ENCODE peak calls at places on chromosome 5, in four cellular contexts. One of them, this sample, is unnamed.

GRCh38 chr5:96627792-96628191 is 34.4 kb upstream of the CAST start:
- DNase-seq in HL-60: no peak
- DNase-seq in K562: no peak
- DNase-seq in GM12878: no peak
- DNase-seq in this sample: no peak

GRCh38 chr5:122434547-122434946 is 122.5 kb downstream of the SNCAIP start:
- DNase-seq in HL-60: no peak
- DNase-seq in GM12878: no peak
- DNase-seq in K562: no peak
- DNase-seq in this sample: no peak

GRCh38 chr5:114210662-114211061 is 151.2 kb upstream of the KCNN2 start:
- DNase-seq in K562: no peak
- DNase-seq in HL-60: no peak
- DNase-seq in GM12878: no peak
- DNase-seq in this sample: no peak

GRCh38 chr5:109921735-109922395 is 232.1 kb downstream of the MAN2A1 start:
- DNase-seq in GM12878: no peak
- DNase-seq in HL-60: no peak
- DNase-seq in K562: no peak
- DNase-seq in this sample: no peak

GRCh38 chr5:151126199-151126645 is 31.4 kb downstream of the ANXA6 start:
- DNase-seq in GM12878: peak
- DNase-seq in K562: peak
- DNase-seq in HL-60: peak
- DNase-seq in this sample: peak

GRCh38 chr5:7017004-7017770 is 304.0 kb downstream of the TENT4A start:
- DNase-seq in K562: no peak
- DNase-seq in GM12878: no peak
- DNase-seq in HL-60: no peak
- DNase-seq in this sample: no peak

GRCh38 chr5:88388476-88389170 is 120.0 kb upstream of the TMEM161B start:
- DNase-seq in HL-60: no peak
- DNase-seq in GM12878: no peak
- DNase-seq in K562: no peak
- DNase-seq in this sample: no peak

GRCh38 chr5:80408976-80409926 is 1.4 kb downstream of the ZFYVE16 start:
- DNase-seq in HL-60: no peak
- DNase-seq in GM12878: no peak
- DNase-seq in K562: peak
- DNase-seq in this sample: no peak

GRCh38 chr5:173498286-173498685 is 118.2 kb downstream of the BOD1 start:
- DNase-seq in K562: no peak
- DNase-seq in GM12878: no peak
- DNase-seq in HL-60: no peak
- DNase-seq in this sample: no peak

GRCh38 chr5:159854916-159855315 is 61.4 kb upstream of the ADRA1B start:
- DNase-seq in HL-60: no peak
- DNase-seq in GM12878: no peak
- DNase-seq in K562: no peak
- DNase-seq in this sample: no peak

GRCh38 chr5:78280261-78280660 is 14.2 kb downstream of the AP3B1 start:
- DNase-seq in HL-60: no peak
- DNase-seq in GM12878: no peak
- DNase-seq in K562: no peak
- DNase-seq in this sample: no peak

GRCh38 chr5:116361171-116361967 is 213.3 kb downstream of the SEMA6A start:
- DNase-seq in HL-60: no peak
- DNase-seq in GM12878: no peak
- DNase-seq in K562: no peak
- DNase-seq in this sample: no peak

GRCh38 chr5:145919413-145919812 is 17.0 kb upstream of the SH3RF2 start:
- DNase-seq in HL-60: no peak
- DNase-seq in K562: no peak
- DNase-seq in GM12878: no peak
- DNase-seq in this sample: no peak

GRCh38 chr5:145918397-145918796 is 18.0 kb upstream of the SH3RF2 start:
- DNase-seq in GM12878: no peak
- DNase-seq in HL-60: no peak
- DNase-seq in K562: no peak
- DNase-seq in this sample: no peak

GRCh38 chr5:145920542-145921210 is 15.7 kb upstream of the SH3RF2 start:
- DNase-seq in GM12878: no peak
- DNase-seq in K562: no peak
- DNase-seq in HL-60: no peak
- DNase-seq in this sample: no peak

GRCh38 chr5:145915970-145916638 is 20.3 kb upstream of the SH3RF2 start:
- DNase-seq in GM12878: no peak
- DNase-seq in HL-60: no peak
- DNase-seq in K562: no peak
- DNase-seq in this sample: no peak

GRCh38 chr5:145917288-145917687 is 19.1 kb upstream of the SH3RF2 start:
- DNase-seq in K562: no peak
- DNase-seq in GM12878: no peak
- DNase-seq in HL-60: no peak
- DNase-seq in this sample: no peak
- TF ChIP-seq SPI1 in K562: no peak
- TF ChIP-seq SPI1 in GM12878: no peak
- TF ChIP-seq SPI1 in HL-60: no peak
- TF ChIP-seq SPI1 in this sample: no peak

DNA sequence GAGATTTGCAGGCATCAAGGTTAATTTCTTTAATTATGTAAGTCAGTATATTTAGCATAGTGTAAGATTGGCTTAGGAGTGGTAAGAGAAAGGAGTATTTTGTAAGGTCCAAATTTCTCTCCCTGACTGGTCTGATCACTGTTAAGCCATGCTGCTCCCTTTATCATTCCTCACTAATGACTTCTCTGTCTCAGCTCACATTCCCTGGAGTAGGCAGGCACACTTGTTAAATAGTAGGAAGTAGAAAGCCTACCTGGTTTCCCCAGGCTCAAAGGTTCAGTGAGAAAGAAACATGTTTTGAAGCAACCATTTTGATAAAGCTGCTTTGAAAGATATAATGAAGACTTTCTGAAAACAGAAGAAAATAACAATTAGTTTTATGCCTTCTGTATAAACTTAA is 90.7 kb downstream of the SMIM15 start:
- DNase-seq in HL-60: no peak
- DNase-seq in K562: no peak
- DNase-seq in GM12878: no peak
- DNase-seq in this sample: no peak
- TF ChIP-seq SPI1 in HL-60: no peak
- TF ChIP-seq SPI1 in K562: no peak
- TF ChIP-seq SPI1 in GM12878: no peak
- TF ChIP-seq SPI1 in this sample: no peak

GRCh38 chr5:75601996-75602395 is 9.3 kb upstream of the ANKDD1B start:
- DNase-seq in HL-60: no peak
- DNase-seq in K562: no peak
- DNase-seq in GM12878: no peak
- DNase-seq in this sample: no peak
- TF ChIP-seq SPI1 in HL-60: no peak
- TF ChIP-seq SPI1 in K562: no peak
- TF ChIP-seq SPI1 in GM12878: no peak
- TF ChIP-seq SPI1 in this sample: no peak

DNA sequence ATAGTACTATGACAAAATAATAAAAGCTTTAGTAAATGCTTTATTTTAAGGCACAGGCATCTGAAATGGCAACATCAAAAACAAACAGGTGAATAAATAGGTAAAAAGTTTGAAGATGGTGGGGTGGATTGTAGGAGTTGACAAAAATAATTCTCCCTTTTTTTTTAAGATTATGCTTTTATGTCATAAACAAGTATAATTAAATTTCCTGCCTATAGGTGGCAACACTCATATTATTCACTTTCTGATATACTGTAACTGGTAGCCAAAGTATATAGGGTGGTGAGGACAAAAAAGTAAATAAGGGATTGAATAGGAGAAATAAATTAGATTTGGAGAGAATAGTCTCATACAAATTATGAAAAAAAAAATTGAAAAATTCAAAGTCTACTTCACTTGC is 120.0 kb upstream of the ACOT12 start:
- DNase-seq in K562: no peak
- DNase-seq in HL-60: no peak
- DNase-seq in GM12878: no peak
- DNase-seq in this sample: no peak
- TF ChIP-seq SPI1 in K562: no peak
- TF ChIP-seq SPI1 in HL-60: no peak
- TF ChIP-seq SPI1 in GM12878: no peak
- TF ChIP-seq SPI1 in this sample: no peak

GRCh38 chr5:137737349-137738256 is 1.7 kb upstream of the KLHL3 start:
- DNase-seq in K562: no peak
- DNase-seq in GM12878: no peak
- DNase-seq in HL-60: no peak
- DNase-seq in this sample: no peak
- TF ChIP-seq SPI1 in K562: no peak
- TF ChIP-seq SPI1 in GM12878: no peak
- TF ChIP-seq SPI1 in HL-60: no peak
- TF ChIP-seq SPI1 in this sample: no peak

DNA sequence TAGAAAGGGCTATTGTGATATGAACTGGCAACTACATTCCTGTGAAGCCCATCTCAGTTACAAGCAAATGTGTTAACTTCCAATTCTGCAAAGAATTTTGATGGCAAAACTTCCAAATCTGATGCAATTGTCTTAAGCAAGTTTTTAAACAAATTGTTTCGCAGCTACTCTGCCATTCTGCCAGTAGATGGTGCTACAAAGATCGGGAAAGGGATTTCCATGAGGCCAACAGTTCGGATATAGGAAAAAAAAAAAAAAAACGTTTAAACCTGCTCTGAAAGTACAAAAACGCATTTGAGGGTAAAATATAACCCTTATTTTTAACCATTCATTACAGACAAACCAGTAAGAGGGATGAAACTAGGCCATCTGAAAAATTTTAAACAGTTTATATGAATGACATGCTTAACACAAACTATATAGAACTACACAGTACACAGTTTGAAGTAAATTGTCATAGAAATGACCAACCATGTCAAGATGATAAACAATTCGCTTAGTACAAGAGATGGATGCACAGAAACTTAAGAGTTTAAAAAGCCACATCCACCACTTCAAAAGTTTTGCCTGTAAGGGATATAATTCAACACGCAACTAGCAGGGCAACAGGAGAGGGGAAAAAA is 2.2 kb downstream of the HNRNPA0 start:
- DNase-seq in K562: peak
- DNase-seq in GM12878: no peak
- DNase-seq in HL-60: no peak
- DNase-seq in this sample: no peak
- TF ChIP-seq SPI1 in K562: no peak
- TF ChIP-seq SPI1 in GM12878: no peak
- TF ChIP-seq SPI1 in HL-60: no peak
- TF ChIP-seq SPI1 in this sample: no peak

DNA sequence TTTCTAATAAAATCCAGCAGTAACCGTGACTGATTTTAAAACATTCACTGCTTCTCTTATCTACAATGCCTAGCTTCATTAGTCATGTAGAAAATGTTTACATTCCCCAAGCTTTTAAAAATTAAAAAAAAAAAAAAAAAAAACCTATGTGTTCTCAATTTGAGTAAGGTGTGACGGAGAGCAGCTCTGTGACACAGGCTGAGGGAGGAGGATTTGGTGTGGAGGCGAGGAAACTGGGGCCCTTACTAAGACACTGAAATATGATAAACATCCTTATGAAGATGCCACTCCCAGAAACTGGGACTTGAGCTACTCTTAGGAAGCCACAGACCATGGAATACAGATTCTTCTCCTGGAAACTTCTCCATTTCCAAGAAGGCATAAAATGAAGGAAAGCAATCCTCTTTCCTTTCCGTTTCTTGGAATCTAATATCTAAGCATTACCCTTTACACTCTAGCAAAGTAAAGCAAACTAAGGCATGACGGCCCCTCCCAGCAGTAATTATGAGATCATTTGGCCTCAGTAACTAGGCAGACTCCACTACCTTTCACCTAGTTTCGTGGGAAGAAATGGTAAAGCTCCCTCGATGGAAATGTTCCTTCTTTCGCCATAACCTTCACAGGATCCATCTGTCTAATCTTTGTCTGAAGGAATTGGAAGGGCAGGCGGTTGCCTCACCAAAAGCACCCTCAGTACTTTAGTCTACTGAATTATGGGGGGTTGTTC is 23.5 kb downstream of the GRAMD2B start:
- DNase-seq in K562: no peak
- DNase-seq in GM12878: no peak
- DNase-seq in HL-60: no peak
- DNase-seq in this sample: no peak
- TF ChIP-seq SPI1 in K562: no peak
- TF ChIP-seq SPI1 in GM12878: no peak
- TF ChIP-seq SPI1 in HL-60: no peak
- TF ChIP-seq SPI1 in this sample: no peak

DNA sequence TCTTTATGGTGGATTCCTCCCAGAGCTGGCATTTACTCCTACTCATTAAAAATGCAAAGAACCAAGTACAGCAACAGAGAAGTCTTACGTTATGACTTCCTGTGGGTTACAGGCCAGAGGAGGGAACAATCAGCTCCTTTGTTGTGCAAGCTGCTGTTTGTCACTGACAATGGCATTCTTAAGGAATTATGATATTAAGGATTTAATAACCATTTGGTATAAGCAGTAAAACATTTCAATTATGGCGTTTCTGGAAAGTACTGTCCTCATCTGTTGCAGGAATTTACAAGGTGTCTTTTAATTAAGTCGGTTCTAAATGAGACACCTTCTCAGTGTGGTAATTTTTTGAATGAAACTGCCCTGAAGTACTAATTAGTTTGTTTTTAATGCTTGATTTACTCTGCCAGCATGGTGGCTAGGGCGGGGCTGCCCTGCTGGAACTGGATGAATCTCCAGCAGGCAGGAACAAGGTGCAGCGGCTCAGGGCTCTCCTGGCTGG is 49.1 kb upstream of the VDAC1 start:
- DNase-seq in HL-60: no peak
- DNase-seq in K562: no peak
- DNase-seq in GM12878: no peak
- DNase-seq in this sample: no peak
- TF ChIP-seq SPI1 in HL-60: no peak
- TF ChIP-seq SPI1 in K562: no peak
- TF ChIP-seq SPI1 in GM12878: no peak
- TF ChIP-seq SPI1 in this sample: no peak

GRCh38 chr5:158273035-158273434 is 414.1 kb upstream of the CLINT1 start:
- DNase-seq in GM12878: no peak
- DNase-seq in K562: no peak
- DNase-seq in HL-60: no peak
- DNase-seq in this sample: no peak
- TF ChIP-seq SPI1 in GM12878: no peak
- TF ChIP-seq SPI1 in K562: no peak
- TF ChIP-seq SPI1 in HL-60: no peak
- TF ChIP-seq SPI1 in this sample: no peak